ENCODE peak calls at places on chromosomes 4 and X, in seven cellular contexts. One of them, this sample, is unnamed.
A peak's percentile ranks its signal among the peaks of the same experiment; 100 is the strongest.

GRCh38 chr4:184851200-184851541 is 25.4 kb upstream of the ACSL1 start:
- DNase-seq in cardiac muscle cell: no peak
- DNase-seq in heart right ventricle: peak; percentile 9
- DNase-seq in body of pancreas: no peak
- DNase-seq in ovary: no peak
- DNase-seq in left ventricle myocardium inferior: no peak
- DNase-seq in H9: no peak
- DNase-seq in this sample: no peak

GRCh38 chr4:156773648-156774357 is 197.8 kb downstream of the PDGFC start:
- DNase-seq in cardiac muscle cell: no peak
- DNase-seq in heart right ventricle: no peak
- DNase-seq in body of pancreas: no peak
- DNase-seq in ovary: no peak
- DNase-seq in left ventricle myocardium inferior: no peak
- DNase-seq in H9: no peak
- DNase-seq in this sample: no peak

GRCh38 chr4:76963136-76963477 is 13.6 kb downstream of the SEPTIN11 start:
- DNase-seq in cardiac muscle cell: no peak
- DNase-seq in heart right ventricle: no peak
- DNase-seq in body of pancreas: no peak
- DNase-seq in ovary: no peak
- DNase-seq in left ventricle myocardium inferior: no peak
- DNase-seq in H9: no peak
- DNase-seq in this sample: no peak

GRCh38 chrX:121389976-121390709 is 342.7 kb downstream of the GLUD2 start:
- DNase-seq in cardiac muscle cell: no peak
- DNase-seq in heart right ventricle: no peak
- DNase-seq in body of pancreas: no peak
- DNase-seq in ovary: no peak
- DNase-seq in left ventricle myocardium inferior: no peak
- DNase-seq in H9: no peak
- DNase-seq in this sample: no peak

GRCh38 chrX:14013074-14013473 is 16.6 kb downstream of the GEMIN8 start:
- DNase-seq in cardiac muscle cell: no peak
- DNase-seq in heart right ventricle: no peak
- DNase-seq in body of pancreas: no peak
- DNase-seq in ovary: no peak
- DNase-seq in left ventricle myocardium inferior: no peak
- DNase-seq in H9: no peak
- DNase-seq in this sample: no peak

GRCh38 chr4:71126719-71127118 is 133.3 kb downstream of the DCK start:
- DNase-seq in cardiac muscle cell: no peak
- DNase-seq in heart right ventricle: no peak
- DNase-seq in body of pancreas: no peak
- DNase-seq in ovary: no peak
- DNase-seq in left ventricle myocardium inferior: no peak
- DNase-seq in H9: no peak
- DNase-seq in this sample: no peak

GRCh38 chrX:71292669-71293379 is 8.7 kb upstream of the ITGB1BP2 start:
- DNase-seq in cardiac muscle cell: no peak
- DNase-seq in heart right ventricle: no peak
- DNase-seq in body of pancreas: no peak
- DNase-seq in ovary: no peak
- DNase-seq in left ventricle myocardium inferior: no peak
- DNase-seq in H9: no peak
- DNase-seq in this sample: no peak

GRCh38 chr4:127000846-127001245 is 631.9 kb upstream of the INTU start:
- DNase-seq in cardiac muscle cell: no peak
- DNase-seq in heart right ventricle: no peak
- DNase-seq in body of pancreas: no peak
- DNase-seq in ovary: no peak
- DNase-seq in left ventricle myocardium inferior: no peak
- DNase-seq in H9: no peak
- DNase-seq in this sample: no peak

GRCh38 chrX:154136627-154137161 is 7.3 kb upstream of the OPN1LW start:
- DNase-seq in cardiac muscle cell: peak; percentile 81
- DNase-seq in heart right ventricle: peak; percentile 60
- DNase-seq in body of pancreas: peak; percentile 66
- DNase-seq in ovary: peak; percentile 78
- DNase-seq in left ventricle myocardium inferior: peak; percentile 64
- DNase-seq in H9: peak; percentile 80
- DNase-seq in this sample: peak; percentile 89

GRCh38 chrX:100289159-100289558 is 120.9 kb downstream of the PCDH19 start:
- DNase-seq in cardiac muscle cell: peak; percentile 56
- DNase-seq in heart right ventricle: no peak
- DNase-seq in body of pancreas: no peak
- DNase-seq in ovary: no peak
- DNase-seq in left ventricle myocardium inferior: no peak
- DNase-seq in H9: no peak
- DNase-seq in this sample: no peak

GRCh38 chr4:169059294-169060201 is 49.5 kb upstream of the CBR4 start:
- DNase-seq in cardiac muscle cell: no peak
- DNase-seq in heart right ventricle: peak; percentile 75
- DNase-seq in body of pancreas: no peak
- DNase-seq in ovary: no peak
- DNase-seq in left ventricle myocardium inferior: peak; percentile 35
- DNase-seq in H9: no peak
- DNase-seq in this sample: no peak

GRCh38 chrX:154594491-154594890 is 9.6 kb downstream of the CTAG1A start:
- DNase-seq in cardiac muscle cell: no peak
- DNase-seq in heart right ventricle: no peak
- DNase-seq in body of pancreas: no peak
- DNase-seq in ovary: no peak
- DNase-seq in left ventricle myocardium inferior: no peak
- DNase-seq in H9: no peak
- DNase-seq in this sample: peak; percentile 1

GRCh38 chr4:25417014-25417413 is 40.0 kb downstream of the ANAPC4 start:
- DNase-seq in cardiac muscle cell: no peak
- DNase-seq in heart right ventricle: no peak
- DNase-seq in body of pancreas: no peak
- DNase-seq in ovary: no peak
- DNase-seq in left ventricle myocardium inferior: no peak
- DNase-seq in H9: no peak
- DNase-seq in this sample: no peak

GRCh38 chr4:46250997-46251396 is 127.1 kb upstream of the GABRG1 start:
- DNase-seq in cardiac muscle cell: no peak
- DNase-seq in heart right ventricle: no peak
- DNase-seq in body of pancreas: no peak
- DNase-seq in ovary: no peak
- DNase-seq in left ventricle myocardium inferior: no peak
- DNase-seq in H9: no peak
- DNase-seq in this sample: no peak

GRCh38 chrX:133250184-133251080 is 32.3 kb upstream of the TFDP3 start:
- DNase-seq in cardiac muscle cell: peak; percentile 16
- DNase-seq in heart right ventricle: no peak
- DNase-seq in body of pancreas: no peak
- DNase-seq in ovary: no peak
- DNase-seq in left ventricle myocardium inferior: no peak
- DNase-seq in H9: no peak
- DNase-seq in this sample: no peak

GRCh38 chr4:138627096-138627495 is 384.9 kb upstream of the SLC7A11 start:
- DNase-seq in cardiac muscle cell: no peak
- DNase-seq in heart right ventricle: no peak
- DNase-seq in body of pancreas: no peak
- DNase-seq in ovary: no peak
- DNase-seq in left ventricle myocardium inferior: no peak
- DNase-seq in H9: no peak
- DNase-seq in this sample: no peak

GRCh38 chrX:72297953-72298730 is 7.6 kb downstream of the CITED1 start:
- DNase-seq in cardiac muscle cell: no peak
- DNase-seq in heart right ventricle: no peak
- DNase-seq in body of pancreas: no peak
- DNase-seq in ovary: no peak
- DNase-seq in left ventricle myocardium inferior: no peak
- DNase-seq in H9: peak; percentile 53
- DNase-seq in this sample: peak; percentile 42

GRCh38 chr4:101104264-101105052 is 242.9 kb downstream of the PPP3CA start:
- DNase-seq in cardiac muscle cell: no peak
- DNase-seq in heart right ventricle: no peak
- DNase-seq in body of pancreas: no peak
- DNase-seq in ovary: no peak
- DNase-seq in left ventricle myocardium inferior: no peak
- DNase-seq in H9: no peak
- DNase-seq in this sample: no peak

GRCh38 chr4:171612907-171613306 is 200.3 kb upstream of the GALNTL6 start:
- DNase-seq in cardiac muscle cell: no peak
- DNase-seq in heart right ventricle: no peak
- DNase-seq in body of pancreas: no peak
- DNase-seq in ovary: no peak
- DNase-seq in left ventricle myocardium inferior: no peak
- DNase-seq in H9: no peak
- DNase-seq in this sample: peak; percentile 26

GRCh38 chr4:29734343-29734742 is 985.8 kb upstream of the PCDH7 start:
- DNase-seq in cardiac muscle cell: no peak
- DNase-seq in heart right ventricle: no peak
- DNase-seq in body of pancreas: no peak
- DNase-seq in ovary: no peak
- DNase-seq in left ventricle myocardium inferior: no peak
- DNase-seq in H9: no peak
- DNase-seq in this sample: no peak

GRCh38 chr4:108166038-108166437 is 2.7 kb downstream of the LEF1 start:
- DNase-seq in cardiac muscle cell: no peak
- DNase-seq in heart right ventricle: no peak
- DNase-seq in body of pancreas: no peak
- DNase-seq in ovary: no peak
- DNase-seq in left ventricle myocardium inferior: no peak
- DNase-seq in H9: no peak
- DNase-seq in this sample: no peak

GRCh38 chr4:186621959-186622553 is 66.7 kb upstream of the MTNR1A start:
- DNase-seq in cardiac muscle cell: no peak
- DNase-seq in heart right ventricle: no peak
- DNase-seq in body of pancreas: no peak
- DNase-seq in ovary: no peak
- DNase-seq in left ventricle myocardium inferior: no peak
- DNase-seq in H9: no peak
- DNase-seq in this sample: no peak
- H3K27ac ChIP-seq in cardiac muscle cell: no peak overlapping the region
- H3K27ac ChIP-seq in heart right ventricle: no peak overlapping the region
- H3K27ac ChIP-seq in body of pancreas: no peak overlapping the region
- H3K27ac ChIP-seq in ovary: no peak overlapping the region
- H3K27ac ChIP-seq in left ventricle myocardium inferior: peak overlapping the region; percentile 8
- H3K27ac ChIP-seq in H9: no peak overlapping the region
- H3K27ac ChIP-seq in this sample: no peak overlapping the region

DNA sequence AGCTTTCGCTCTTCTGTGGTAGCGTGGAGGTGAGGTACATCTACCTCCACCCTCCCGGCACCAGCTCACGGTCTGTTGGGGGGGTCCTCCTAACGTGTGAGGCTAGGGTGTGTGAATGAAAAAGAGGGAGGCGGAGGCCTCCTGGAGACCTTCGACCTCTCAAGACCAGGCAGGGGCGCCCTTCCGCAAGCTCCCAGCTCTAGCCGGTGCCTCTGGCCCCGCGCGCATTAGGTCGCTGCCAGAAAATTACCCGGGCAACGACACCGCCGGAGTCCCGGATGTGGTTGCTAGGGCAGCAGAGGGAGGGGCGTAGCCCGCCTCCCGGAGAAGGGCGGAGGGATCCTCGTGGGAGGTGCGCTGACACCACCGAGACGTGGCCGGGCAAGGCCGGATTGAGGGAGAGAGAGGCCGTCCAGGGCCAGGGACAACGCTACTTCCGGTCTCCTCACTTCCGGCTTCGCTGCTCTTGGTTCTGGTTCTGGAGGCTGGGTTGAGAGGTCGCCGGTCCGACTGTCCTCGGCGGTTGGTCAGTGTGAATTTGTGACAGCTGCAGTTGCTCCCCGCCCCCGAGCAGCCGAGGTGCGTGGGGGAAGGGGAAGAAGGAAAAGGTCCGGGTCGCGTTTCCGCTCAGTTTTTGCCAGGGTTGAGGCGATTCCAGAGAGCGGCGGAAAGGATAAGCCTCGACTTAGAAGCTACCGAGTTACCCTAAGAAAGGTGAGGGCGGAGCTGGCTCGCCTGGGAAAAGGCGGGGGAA is at the start of the genes ARFIP1 and TIGD4:
- DNase-seq in cardiac muscle cell: peak; percentile 97
- DNase-seq in heart right ventricle: peak; percentile 97
- DNase-seq in body of pancreas: peak; percentile 98
- DNase-seq in ovary: peak; percentile 98
- DNase-seq in left ventricle myocardium inferior: peak; percentile 97
- DNase-seq in H9: peak; percentile 99
- DNase-seq in this sample: peak; percentile 100
- TF ChIP-seq CTCF in cardiac muscle cell: peak; percentile 35
- TF ChIP-seq CTCF in heart right ventricle: peak; percentile 8
- TF ChIP-seq CTCF in body of pancreas: peak; percentile 28
- TF ChIP-seq CTCF in ovary: no peak
- TF ChIP-seq CTCF in left ventricle myocardium inferior: peak; percentile 24
- TF ChIP-seq CTCF in H9: peak; percentile 56
- TF ChIP-seq CTCF in this sample: peak; percentile 72

DNA sequence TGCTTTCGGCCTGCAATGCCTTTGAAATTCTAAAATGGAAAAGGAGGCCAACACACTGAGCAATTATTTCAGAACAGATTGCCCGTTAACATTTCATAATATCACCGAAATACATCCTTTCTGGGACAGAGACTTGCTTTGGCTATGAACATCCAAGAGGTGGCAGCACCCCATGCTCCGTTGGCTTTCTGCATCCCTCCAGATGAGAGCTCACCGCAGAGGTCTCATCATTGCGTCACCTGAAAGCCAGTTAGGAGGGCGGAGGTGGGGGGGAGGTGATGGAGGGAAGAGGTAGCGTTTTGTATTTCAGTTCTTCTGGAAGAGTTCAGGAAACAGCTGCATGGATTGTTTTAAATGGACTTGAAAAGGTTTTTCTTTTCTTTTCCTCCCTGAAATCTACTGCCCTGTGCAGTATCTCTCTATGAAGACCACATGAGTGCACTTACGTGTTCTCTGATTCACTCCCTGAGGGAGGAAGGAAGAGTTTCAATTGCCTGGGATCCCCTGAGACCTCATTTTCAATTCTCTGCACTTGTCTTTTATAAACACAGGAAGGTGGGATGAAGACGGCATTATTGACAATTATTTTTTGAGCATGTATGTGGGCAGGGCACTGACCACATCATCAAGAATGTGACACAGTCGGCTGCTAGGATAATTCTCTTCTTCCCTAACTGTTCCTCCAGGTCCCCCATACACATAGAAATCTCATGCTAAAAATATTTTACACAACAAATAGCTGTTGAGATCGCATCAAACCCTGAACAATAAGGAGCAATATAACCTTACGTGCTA is 166.9 kb upstream of the PGRMC2 start:
- DNase-seq in cardiac muscle cell: peak; percentile 69
- DNase-seq in heart right ventricle: peak; percentile 80
- DNase-seq in body of pancreas: peak; percentile 80
- DNase-seq in ovary: peak; percentile 83
- DNase-seq in left ventricle myocardium inferior: peak; percentile 76
- DNase-seq in H9: peak; percentile 85
- DNase-seq in this sample: peak; percentile 93
- H3K27ac ChIP-seq in cardiac muscle cell: no peak overlapping the region
- H3K27ac ChIP-seq in heart right ventricle: no peak overlapping the region
- H3K27ac ChIP-seq in body of pancreas: no peak overlapping the region
- H3K27ac ChIP-seq in ovary: no peak overlapping the region
- H3K27ac ChIP-seq in left ventricle myocardium inferior: no peak overlapping the region
- H3K27ac ChIP-seq in H9: no peak overlapping the region
- H3K27ac ChIP-seq in this sample: peak overlapping the region; percentile 39

DNA sequence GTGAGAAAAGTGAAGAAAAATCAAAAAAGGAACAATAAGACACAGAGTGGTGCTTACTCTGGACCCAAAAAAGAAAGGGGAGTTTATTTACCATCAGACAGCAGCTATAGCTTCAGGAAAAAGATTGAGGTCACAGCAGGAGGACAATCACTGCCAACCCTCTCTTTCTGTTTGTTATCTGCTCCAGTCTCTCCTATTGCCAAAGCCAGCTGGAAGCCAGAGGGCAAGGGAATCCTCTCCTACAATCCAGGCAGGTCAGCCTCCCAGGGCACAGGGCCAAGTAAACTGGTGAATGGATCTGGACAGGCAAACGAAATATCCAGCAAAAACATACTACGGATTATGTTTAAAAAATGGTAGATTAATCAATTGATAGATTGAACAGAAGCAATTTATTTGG is 306.9 kb upstream of the SLIT2 start:
- DNase-seq in cardiac muscle cell: no peak
- DNase-seq in heart right ventricle: no peak
- DNase-seq in body of pancreas: no peak
- DNase-seq in ovary: no peak
- DNase-seq in left ventricle myocardium inferior: no peak
- DNase-seq in H9: no peak
- DNase-seq in this sample: no peak
- TF ChIP-seq CTCF in cardiac muscle cell: no peak
- TF ChIP-seq CTCF in heart right ventricle: no peak
- TF ChIP-seq CTCF in body of pancreas: no peak
- TF ChIP-seq CTCF in ovary: no peak
- TF ChIP-seq CTCF in left ventricle myocardium inferior: no peak
- TF ChIP-seq CTCF in H9: no peak
- TF ChIP-seq CTCF in this sample: no peak